ENCODE peak calls at places on chromosomes 7 and 10, in four cellular contexts. H is HCT116, I is K562, Z is GM12878. W is an unnamed sample.

GRCh38 chr7:151046603-151047573 is 1.4 kb upstream of the ASIC3 start:
- DNase-seq in I (peak), H (no peak), Z (no peak), W (peak)

GRCh38 chr10:76881477-76882220 is 756.0 kb downstream of the KCNMA1 start:
- DNase-seq in Z (peak), H (no peak), I (no peak), W (no peak)

GRCh38 chr7:130553398-130554029 is 61.6 kb downstream of the MEST start:
- DNase-seq in I (no peak), H (no peak), Z (no peak), W (no peak)

GRCh38 chr10:92891885-92892705 is 43.8 kb downstream of the EXOC6 start:
- DNase-seq in Z (no peak), H (peak), I (peak), W (no peak)

GRCh38 chr7:48438196-48438595 is 266.9 kb downstream of the ABCA13 start:
- DNase-seq in Z (no peak), H (no peak), I (no peak), W (no peak)

GRCh38 chr7:130144632-130145171 is 60.5 kb downstream of the TMEM209 start:
- DNase-seq in Z (no peak), H (peak), I (no peak), W (no peak)

GRCh38 chr10:11691319-11691755 is 50.8 kb upstream of the ECHDC3 start:
- DNase-seq in H (no peak), Z (no peak), I (no peak), W (no peak)

GRCh38 chr10:12349628-12350166 is 350 bp downstream of the CAMK1D start:
- DNase-seq in H (no peak), Z (no peak), I (no peak), W (no peak)

GRCh38 chr7:23184709-23185354 is 3.0 kb downstream of the NUP42 start:
- DNase-seq in Z (peak), H (peak), I (peak), W (peak)

GRCh38 chr7:120993011-120993574 is 4.6 kb downstream of the CPED1 start:
- DNase-seq in Z (no peak), H (no peak), I (no peak), W (no peak)

GRCh38 chr7:115235075-115235474 is 313.2 kb downstream of the MDFIC start:
- DNase-seq in H (no peak), Z (no peak), I (no peak), W (no peak)

GRCh38 chr7:45643630-45644029 is 69.5 kb downstream of the ADCY1 start:
- DNase-seq in H (no peak), Z (peak), I (no peak), W (no peak)

GRCh38 chr10:117980216-117980615 is 66.5 kb downstream of the RAB11FIP2 start:
- DNase-seq in H (no peak), Z (no peak), I (no peak), W (no peak)

GRCh38 chr10:70125918-70126590 is 6.6 kb downstream of the AIFM2 start:
- DNase-seq in I (no peak), H (no peak), Z (no peak), W (no peak)

GRCh38 chr7:5557920-5558401 is 134.3 kb upstream of the TNRC18 start:
- DNase-seq in Z (peak), I (peak), H (no peak), W (no peak)

GRCh38 chr10:101403161-101403560 is 49.2 kb downstream of the BTRC start:
- DNase-seq in H (no peak), I (no peak), Z (no peak), W (no peak)

GRCh38 chr10:126597206-126597605 is 73.3 kb downstream of the C10orf90 start:
- DNase-seq in H (no peak), I (no peak), Z (no peak), W (no peak)

GRCh38 chr10:2968401-2968800 is 98.9 kb upstream of the PFKP start:
- DNase-seq in H (no peak), Z (no peak), I (no peak), W (no peak)

GRCh38 chr7:107922891-107923290 is 31.9 kb downstream of the DLD start:
- DNase-seq in H (no peak), Z (no peak), I (no peak), W (no peak)

GRCh38 chr10:25078659-25079429 is 62.4 kb downstream of the THNSL1 start:
- DNase-seq in Z (no peak), I (no peak), H (no peak), W (no peak)

GRCh38 chr7:73680501-73680900 is 2.8 kb downstream of the DNAJC30 start:
- DNase-seq in Z (no peak), I (no peak), H (no peak), W (no peak)

GRCh38 chr10:6200588-6201510 is 1.9 kb upstream of the PFKFB3 start:
- DNase-seq in I (peak), H (no peak), Z (no peak), W (peak)

GRCh38 chr7:23157679-23158078 is 24.2 kb upstream of the NUP42 start:
- DNase-seq in I (no peak), H (no peak), Z (no peak), W (no peak)

GRCh38 chr10:131574707-131575430 is 263.3 kb upstream of the TCERG1L start:
- DNase-seq in I (no peak), H (no peak), Z (no peak), W (no peak)

GRCh38 chr10:129035052-129035805 is 431.8 kb upstream of the MGMT start:
- DNase-seq in I (no peak), H (no peak), Z (no peak), W (no peak)

GRCh38 chr7:118104812-118105441 is 79.0 kb upstream of the LSM8 start:
- DNase-seq in I (no peak), Z (no peak), H (peak), W (peak)

GRCh38 chr10:86074294-86074693 is 292.3 kb downstream of the GRID1 start:
- DNase-seq in Z (no peak), H (no peak), I (no peak), W (no peak)

GRCh38 chr10:47381427-47382379 is 2.4 kb downstream of the ZNF488 start:
- DNase-seq in I (no peak), H (no peak), Z (no peak), W (no peak)

GRCh38 chr7:93092757-93093370 is 24.9 kb downstream of the SAMD9 start:
- DNase-seq in Z (no peak), H (peak), I (no peak), W (no peak)

GRCh38 chr7:3210531-3210930 is 90.5 kb upstream of the SDK1 start:
- DNase-seq in I (no peak), Z (no peak), H (no peak), W (no peak)

GRCh38 chr7:127967276-127967675 is 64.0 kb downstream of the LRRC4 start:
- DNase-seq in I (no peak), Z (no peak), H (no peak), W (no peak)
- TF ChIP-seq JUND in I (no peak), Z (no peak), H (no peak), W (no peak)

DNA sequence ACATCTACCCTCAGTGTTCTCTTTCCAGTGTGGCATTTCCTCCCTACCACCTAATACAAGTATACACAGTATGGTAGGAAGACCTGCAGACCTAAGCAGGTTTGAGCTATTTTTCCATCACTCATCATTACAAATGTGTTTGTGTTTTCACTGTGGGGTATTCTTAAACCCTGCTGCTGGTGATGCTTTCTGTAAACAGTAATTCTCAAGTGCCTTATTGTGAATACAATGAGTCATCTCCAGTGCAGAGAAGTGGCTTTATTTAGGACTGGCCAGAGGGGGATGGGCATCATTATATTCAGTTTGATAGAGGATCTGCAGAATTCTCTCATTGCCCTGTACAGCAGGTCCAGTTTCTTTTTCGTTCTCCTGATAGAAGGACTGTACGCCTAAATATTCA is 63.7 kb downstream of the GRM8 start:
- DNase-seq in I (no peak), H (no peak), Z (no peak), W (no peak)
- TF ChIP-seq JUND in I (no peak), H (no peak), Z (no peak), W (no peak)

GRCh38 chr7:30873207-30873606 is 38.4 kb upstream of the AQP1 start:
- DNase-seq in Z (no peak), I (no peak), H (no peak), W (no peak)

GRCh38 chr7:30871655-30872054 is 40.0 kb upstream of the AQP1 start:
- DNase-seq in I (no peak), Z (no peak), H (no peak), W (no peak)

GRCh38 chr7:30877010-30877740 is 34.5 kb upstream of the AQP1 start:
- DNase-seq in Z (no peak), H (no peak), I (no peak), W (no peak)

GRCh38 chr7:30877993-30878392 is 33.7 kb upstream of the AQP1 start:
- DNase-seq in Z (no peak), I (no peak), H (no peak), W (no peak)

GRCh38 chr7:30874656-30875317 is 36.9 kb upstream of the AQP1 start:
- DNase-seq in I (no peak), Z (no peak), H (no peak), W (no peak)
- TF ChIP-seq JUND in I (no peak), Z (no peak), H (no peak), W (no peak)

DNA sequence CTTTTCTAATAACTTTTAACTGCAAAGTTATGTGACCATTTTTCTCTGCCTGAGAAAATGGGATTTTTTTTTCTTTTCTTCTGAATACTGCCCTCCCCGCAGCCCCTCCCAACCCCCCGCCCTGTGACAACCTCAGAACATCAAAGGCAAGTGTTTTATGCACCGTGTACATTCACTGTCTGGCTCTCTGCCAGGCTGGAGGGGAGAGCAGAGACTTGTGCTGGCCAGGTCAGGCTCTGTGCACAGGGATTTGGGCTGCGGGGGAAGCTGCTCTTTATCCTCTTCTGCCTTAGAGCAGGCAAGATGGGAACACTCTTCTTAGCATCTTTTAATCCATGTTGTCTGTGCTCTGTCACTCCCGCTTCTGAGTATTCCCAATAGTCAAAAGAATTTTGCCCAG is 195.1 kb downstream of the CCSER2 start:
- DNase-seq in H (no peak), I (no peak), Z (no peak), W (peak)
- TF ChIP-seq JUND in H (no peak), I (no peak), Z (no peak), W (no peak)

GRCh38 chr10:50604049-50604640 is 19.6 kb downstream of the SGMS1 start:
- DNase-seq in H (no peak), Z (no peak), I (no peak), W (no peak)

GRCh38 chr10:50604823-50605222 is 18.9 kb downstream of the SGMS1 start:
- DNase-seq in H (no peak), Z (no peak), I (no peak), W (no peak)

GRCh38 chr10:50603151-50603850 is 20.5 kb downstream of the SGMS1 start:
- DNase-seq in H (no peak), Z (no peak), I (no peak), W (no peak)

GRCh38 chr10:50607526-50607925 is 16.2 kb downstream of the SGMS1 start:
- DNase-seq in Z (no peak), I (no peak), H (no peak), W (no peak)

GRCh38 chr10:50605280-50606270 is 18.2 kb downstream of the SGMS1 start:
- DNase-seq in I (no peak), H (no peak), Z (no peak), W (peak)
- TF ChIP-seq JUND in I (no peak), H (no peak), Z (no peak), W (peak)

DNA sequence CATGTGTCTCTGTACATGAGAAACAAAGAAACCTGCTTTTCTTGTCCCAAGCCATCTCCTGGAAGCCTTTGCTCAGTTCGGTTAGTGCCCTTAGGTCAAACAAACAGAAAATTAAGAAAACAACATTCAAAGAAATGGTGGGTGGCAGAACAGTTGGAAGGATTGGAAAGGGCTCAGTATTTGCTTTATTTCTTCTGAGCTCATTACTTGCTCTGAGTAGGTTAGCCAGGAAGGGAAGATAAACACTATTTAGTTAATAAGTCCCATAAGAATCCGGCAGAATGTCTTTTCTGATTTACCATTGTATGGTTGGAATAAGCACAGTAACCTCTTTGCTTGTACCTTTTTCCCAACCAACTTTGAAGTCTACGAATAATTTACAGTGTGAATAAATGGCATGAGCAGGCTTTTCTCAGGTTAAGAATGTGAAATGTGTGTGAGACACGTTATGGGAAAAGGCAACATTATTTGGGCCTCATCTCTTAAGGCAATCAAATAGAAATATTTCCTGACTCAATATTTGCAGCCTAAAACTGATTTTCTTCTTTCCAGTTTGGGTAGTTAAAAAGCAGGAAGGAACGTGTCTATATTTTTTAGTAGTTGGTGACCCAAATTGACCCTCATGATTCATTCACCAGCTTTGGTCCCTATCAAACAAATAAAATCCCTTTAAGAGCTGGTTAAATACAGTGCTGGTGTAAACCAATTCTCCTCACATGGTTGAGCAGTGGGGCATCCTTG is 158.5 kb downstream of the DKK1 start:
- DNase-seq in H (no peak), Z (no peak), I (no peak), W (no peak)
- TF ChIP-seq JUND in H (no peak), Z (no peak), I (no peak), W (no peak)